ENCODE peak calls at places on chromosomes 4 and X, in five cellular contexts. I, U, Q, O and T are unnamed samples.
A peak's percentile ranks its signal among the peaks of the same experiment; 100 is the strongest.

GRCh38 chr4:17468638-17469221 is 43.2 kb downstream of the QDPR start:
- DNase-seq in I (peak; percentile 12), U (peak; percentile 60), Q (peak; percentile 13), O (no peak), T (no peak)

GRCh38 chr4:42143996-42144395 is 8.5 kb downstream of the BEND4 start:
- DNase-seq in I (no peak), U (no peak), Q (no peak), O (no peak), T (no peak)

GRCh38 chr4:1080432-1080831 is 32.9 kb downstream of the RNF212 start:
- DNase-seq in I (no peak), U (no peak), Q (no peak), O (no peak), T (no peak)

GRCh38 chrX:8906299-8906698 is 105.1 kb upstream of the FAM9A start:
- DNase-seq in I (no peak), U (no peak), Q (no peak), O (no peak), T (no peak)

GRCh38 chr4:24763631-24764302 is 31.6 kb upstream of the SOD3 start:
- DNase-seq in I (no peak), U (no peak), Q (no peak), O (no peak), T (no peak)

GRCh38 chrX:71616672-71617529 is 1.4 kb downstream of the CXCR3 start:
- DNase-seq in I (no peak), U (no peak), Q (peak; percentile 31), O (no peak), T (no peak)

GRCh38 chr4:683982-684571 is 4.9 kb downstream of the SLC49A3 start:
- DNase-seq in I (peak; percentile 51), U (peak; percentile 83), Q (peak; percentile 63), O (no peak), T (no peak)

GRCh38 chr4:185515248-185515647 is 20.1 kb downstream of the PDLIM3 start:
- DNase-seq in I (no peak), U (no peak), Q (no peak), O (no peak), T (no peak)

GRCh38 chr4:138910201-138910913 is 105.2 kb upstream of the NOCT start:
- DNase-seq in I (no peak), U (no peak), Q (no peak), O (no peak), T (no peak)

GRCh38 chrX:123184858-123185251 is 777 bp downstream of the GRIA3 start:
- DNase-seq in I (no peak), U (no peak), Q (no peak), O (no peak), T (peak; percentile 52)

GRCh38 chr4:139783761-139784484 is 118.3 kb downstream of the MGST2 start:
- DNase-seq in I (no peak), U (no peak), Q (peak; percentile 53), O (no peak), T (no peak)

GRCh38 chr4:111977419-111977965 is 167.8 kb upstream of the FAM241A start:
- DNase-seq in I (no peak), U (no peak), Q (no peak), O (no peak), T (no peak)

GRCh38 chr4:5751073-5751917 is 40.3 kb downstream of the EVC start:
- DNase-seq in I (no peak), U (no peak), Q (no peak), O (no peak), T (no peak)

GRCh38 chrX:7889680-7890079 is 37.5 kb downstream of the PNPLA4 start:
- DNase-seq in I (no peak), U (no peak), Q (no peak), O (no peak), T (no peak)

GRCh38 chrX:134444681-134445080 is 15.3 kb upstream of the HPRT1 start:
- DNase-seq in I (no peak), U (no peak), Q (no peak), O (no peak), T (no peak)
- H3K4me2 ChIP-seq in I (no peak overlapping the region), U (no peak overlapping the region), Q (no peak overlapping the region), O (no peak overlapping the region), T (no peak overlapping the region)

GRCh38 chr4:101972791-101973190 is 182.3 kb downstream of the BANK1 start:
- DNase-seq in I (no peak), U (no peak), Q (no peak), O (no peak), T (no peak)

GRCh38 chr4:101970555-101970954 is 180.0 kb downstream of the BANK1 start:
- DNase-seq in I (no peak), U (no peak), Q (no peak), O (no peak), T (no peak)

GRCh38 chr4:101969965-101970364 is 179.4 kb downstream of the BANK1 start:
- DNase-seq in I (no peak), U (no peak), Q (no peak), O (no peak), T (no peak)

GRCh38 chr4:101968364-101968763 is 177.8 kb downstream of the BANK1 start:
- DNase-seq in I (no peak), U (no peak), Q (no peak), O (no peak), T (no peak)

DNA sequence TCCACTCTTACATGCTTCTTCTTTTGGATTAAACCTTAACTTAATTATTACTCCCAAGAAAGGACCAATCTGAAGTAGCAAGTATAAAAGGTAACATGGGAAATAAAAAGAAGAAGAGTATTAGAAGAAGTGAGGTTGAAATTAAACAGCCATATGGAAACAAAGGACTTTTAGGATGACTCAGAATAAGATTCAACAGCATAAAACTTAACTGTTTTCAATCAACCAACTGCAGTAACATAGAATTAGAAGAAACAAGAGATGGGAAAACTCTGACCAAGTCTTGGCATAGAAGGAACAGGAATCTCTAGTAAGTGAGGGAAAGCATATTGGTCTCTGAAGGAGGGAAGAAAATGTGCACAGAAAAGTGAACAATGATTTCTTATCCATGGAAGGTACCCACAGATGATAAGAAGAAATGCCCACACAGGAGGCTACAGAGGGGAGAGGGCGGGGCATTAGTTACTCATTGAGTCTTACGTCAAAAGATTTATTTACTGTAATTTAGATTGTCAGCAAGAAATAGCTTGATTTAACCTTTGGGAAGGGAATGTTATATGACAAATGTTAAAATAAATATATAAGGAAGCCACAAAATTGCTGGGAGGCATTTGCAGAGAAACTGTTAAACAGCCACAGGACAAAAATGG is 177.3 kb downstream of the BANK1 start:
- DNase-seq in I (no peak), U (no peak), Q (no peak), O (no peak), T (no peak)
- TF ChIP-seq SP1 in I (no peak), U (no peak), Q (no peak), O (no peak), T (no peak)

DNA sequence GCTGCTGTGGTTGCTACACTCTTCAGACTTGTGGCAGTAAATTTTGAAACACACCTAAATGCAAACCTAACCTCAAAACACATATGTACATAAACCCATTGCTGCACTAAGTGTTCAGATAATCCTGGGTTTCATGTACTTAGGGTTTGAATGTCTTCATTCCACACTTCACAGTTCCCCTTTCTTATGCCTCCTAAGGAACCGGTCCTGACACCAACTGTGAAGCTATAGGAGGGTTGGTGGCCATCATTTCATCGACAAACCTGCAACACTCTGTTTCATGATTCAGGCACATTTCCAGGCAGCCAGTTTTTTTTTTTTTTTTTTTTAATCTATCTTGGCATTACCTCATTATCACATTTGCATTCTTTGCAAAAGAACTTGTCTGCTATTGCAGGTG is 3.2 kb downstream of the STOX2 start:
- DNase-seq in I (no peak), U (no peak), Q (no peak), O (no peak), T (no peak)
- TF ChIP-seq POLR2AphosphoS5 in I (no peak), U (no peak), Q (no peak), O (no peak), T (no peak)

GRCh38 chr4:153138736-153139135 is 65.5 kb upstream of the TRIM2 start:
- DNase-seq in I (no peak), U (no peak), Q (no peak), O (no peak), T (no peak)
- H3K4me2 ChIP-seq in I (no peak overlapping the region), U (no peak overlapping the region), Q (no peak overlapping the region), O (no peak overlapping the region), T (no peak overlapping the region)

GRCh38 chr4:172207258-172207657 is 394.1 kb downstream of the GALNTL6 start:
- DNase-seq in I (no peak), U (no peak), Q (no peak), O (no peak), T (no peak)

DNA sequence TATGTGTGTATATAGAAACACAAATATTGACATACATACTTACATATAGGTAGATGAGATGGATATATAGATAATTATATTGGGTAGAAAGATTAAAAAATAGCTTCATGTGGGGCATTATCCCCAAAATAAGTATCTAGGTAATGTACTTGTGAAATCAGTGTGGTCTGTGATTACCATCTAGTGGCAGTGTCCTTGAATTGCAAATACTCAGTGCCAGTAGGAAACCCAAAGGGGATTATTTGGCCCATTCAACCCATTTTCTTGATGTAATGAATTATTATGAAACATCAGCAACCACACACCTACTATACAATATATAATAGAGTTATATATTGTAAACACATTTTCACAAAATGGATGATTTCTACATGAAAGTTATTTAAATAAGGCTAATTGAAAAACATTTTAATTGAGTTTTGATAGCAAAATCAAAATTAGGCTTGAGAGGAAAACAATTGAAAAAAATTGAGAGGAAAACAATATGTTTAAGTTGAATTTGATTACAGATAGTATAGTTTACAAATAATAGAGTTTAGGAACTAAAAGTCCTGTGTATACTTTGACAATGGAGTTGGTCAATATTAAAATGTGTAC is 389.4 kb downstream of the GALNTL6 start:
- DNase-seq in I (peak; percentile 32), U (peak; percentile 45), Q (peak; percentile 10), O (no peak), T (no peak)
- TF ChIP-seq SP1 in I (no peak), U (no peak), Q (no peak), O (no peak), T (no peak)

GRCh38 chr4:3388461-3389185 is 53.1 kb upstream of the HGFAC start:
- DNase-seq in I (no peak), U (no peak), Q (no peak), O (peak; percentile 77), T (no peak)

GRCh38 chr4:3387154-3387942 is 54.4 kb upstream of the HGFAC start:
- DNase-seq in I (no peak), U (no peak), Q (no peak), O (peak; percentile 57), T (peak; percentile 48)

GRCh38 chr4:3386486-3386885 is 55.3 kb upstream of the HGFAC start:
- DNase-seq in I (no peak), U (no peak), Q (no peak), O (no peak), T (peak; percentile 23)

GRCh38 chr4:3389186-3389878 is 52.4 kb upstream of the HGFAC start:
- DNase-seq in I (no peak), U (no peak), Q (no peak), O (no peak), T (no peak)

GRCh38 chr4:3387943-3388348 is 53.8 kb upstream of the HGFAC start:
- DNase-seq in I (no peak), U (no peak), Q (no peak), O (no peak), T (no peak)
- TF ChIP-seq POLR2AphosphoS5 in I (no peak), U (no peak), Q (no peak), O (no peak), T (no peak)